ENCODE peak calls at places on chromosomes 5 and 9, in nine cellular contexts. Z is astrocyte; E is cardiac muscle cell; N is SK-N-SH; C is CD8-positive, alpha-beta memory T cell; Y is psoas muscle; M is mammary epithelial cell; F is heart right ventricle; X is small intestine. Q is an unnamed sample.

GRCh38 chr9:136110082-136111061 is 8.3 kb downstream of the TMEM250 start:
- DNase-seq in C (peak), Z (no peak), Y (no peak), M (no peak), N (no peak), X (no peak), E (peak), F (peak), Q (no peak)

GRCh38 chr9:70535546-70536323 is 121.3 kb upstream of the KLF9 start:
- DNase-seq in Z (no peak), N (no peak), M (peak), F (no peak), E (no peak), Y (no peak), C (no peak), X (no peak), Q (no peak)

GRCh38 chr5:13745508-13745907 is 199.0 kb downstream of the DNAH5 start:
- DNase-seq in F (no peak), M (peak), Y (no peak), N (no peak), X (no peak), E (no peak), Z (peak), C (no peak), Q (no peak)

GRCh38 chr9:18822850-18823249 is 210.2 kb downstream of the SAXO1 start:
- DNase-seq in E (no peak), N (no peak), C (no peak), F (no peak), Y (no peak), Z (no peak), M (no peak), X (peak), Q (no peak)

GRCh38 chr5:68415177-68416085 is 199.9 kb downstream of the PIK3R1 start:
- DNase-seq in Y (no peak), N (no peak), C (no peak), F (no peak), E (no peak), M (no peak), X (no peak), Z (no peak), Q (no peak)

GRCh38 chr5:96008987-96009647 is 47.5 kb upstream of the ELL2 start:
- DNase-seq in C (no peak), F (no peak), Z (peak), M (peak), X (no peak), E (no peak), N (no peak), Y (no peak), Q (no peak)

GRCh38 chr9:101571114-101571513 is 23.7 kb downstream of the PPP3R2 start:
- DNase-seq in X (no peak), M (no peak), Z (no peak), C (no peak), F (no peak), N (no peak), Y (no peak), E (no peak), Q (no peak)

GRCh38 chr9:109452761-109453160 is 45.3 kb downstream of the PTPN3 start:
- DNase-seq in X (no peak), M (peak), Z (peak), F (no peak), E (peak), Y (no peak), N (no peak), C (no peak), Q (no peak)

GRCh38 chr5:44002381-44002901 is 386.8 kb downstream of the FGF10 start:
- DNase-seq in X (no peak), Z (no peak), C (no peak), E (no peak), M (no peak), N (no peak), Y (no peak), F (no peak), Q (no peak)

GRCh38 chr5:172777381-172778222 is 6.6 kb upstream of the DUSP1 start:
- DNase-seq in F (peak), X (peak), E (peak), M (peak), Y (peak), Z (peak), C (peak), N (no peak), Q (peak)

GRCh38 chr9:115393976-115394775 is 276.2 kb upstream of the TNC start:
- DNase-seq in Y (no peak), N (no peak), M (peak), C (no peak), F (no peak), E (peak), Z (no peak), X (no peak), Q (no peak)

GRCh38 chr5:96984506-96985192 is 48.8 kb downstream of the LNPEP start:
- DNase-seq in N (no peak), C (no peak), E (peak), X (peak), F (no peak), Y (no peak), M (no peak), Z (no peak), Q (no peak)

GRCh38 chr5:126265917-126266316 is 157.3 kb upstream of the GRAMD2B start:
- DNase-seq in Z (no peak), M (peak), X (no peak), E (no peak), N (no peak), F (no peak), C (no peak), Y (no peak), Q (no peak)

GRCh38 chr9:95027914-95028854 is 289.3 kb downstream of the FANCC start:
- DNase-seq in X (no peak), E (no peak), Y (no peak), F (no peak), M (peak), N (no peak), C (no peak), Z (no peak), Q (no peak)

GRCh38 chr5:135203593-135204036 is 169.6 kb upstream of the PITX1 start:
- DNase-seq in Z (no peak), N (no peak), F (no peak), M (no peak), X (peak), C (no peak), Y (no peak), E (no peak), Q (no peak)

GRCh38 chr5:135493406-135494180 is 41.4 kb upstream of the TIFAB start:
- DNase-seq in C (no peak), M (peak), X (no peak), E (peak), Y (no peak), N (no peak), F (no peak), Z (peak), Q (no peak)

GRCh38 chr9:134059661-134060395 is 8.0 kb downstream of the BRD3 start:
- DNase-seq in F (no peak), X (no peak), C (peak), Z (no peak), N (peak), Y (no peak), M (no peak), E (no peak), Q (no peak)

GRCh38 chr5:3024541-3024940 is 273.1 kb upstream of the IRX2 start:
- DNase-seq in C (no peak), Y (no peak), E (no peak), M (no peak), Z (no peak), F (no peak), X (no peak), N (no peak), Q (no peak)

GRCh38 chr9:2036844-2037243 is 21.7 kb downstream of the SMARCA2 start:
- DNase-seq in E (no peak), Y (no peak), N (no peak), C (no peak), Z (no peak), M (no peak), F (no peak), X (no peak), Q (no peak)

GRCh38 chr9:16832101-16832500 is 38.4 kb downstream of the BNC2 start:
- DNase-seq in Z (no peak), Y (no peak), F (no peak), N (no peak), X (no peak), M (no peak), C (no peak), E (no peak), Q (no peak)

GRCh38 chr5:135135530-135136201 is 101.6 kb upstream of the PITX1 start:
- DNase-seq in F (peak), E (peak), M (peak), C (no peak), Y (peak), Z (peak), N (no peak), X (peak), Q (no peak)

GRCh38 chr5:135228236-135228635 is 170.8 kb downstream of the MACROH2A1 start:
- DNase-seq in Y (no peak), N (no peak), X (no peak), C (peak), Z (no peak), E (no peak), M (no peak), F (no peak), Q (no peak)

GRCh38 chr9:35102465-35102768 is 514 bp downstream of the STOML2 start:
- DNase-seq in Z (no peak), E (peak), M (no peak), Y (no peak), N (no peak), X (no peak), C (no peak), F (no peak), Q (no peak)

GRCh38 chr9:87075537-87075936 is 128.2 kb upstream of the GAS1 start:
- DNase-seq in Y (no peak), X (no peak), Z (no peak), C (no peak), F (no peak), E (no peak), M (no peak), N (no peak), Q (no peak)

GRCh38 chr5:131810510-131811249 is 13.9 kb upstream of the FNIP1 start:
- DNase-seq in C (no peak), E (peak), N (peak), M (no peak), Z (no peak), X (peak), Y (no peak), F (no peak), Q (no peak)

GRCh38 chr5:172743112-172743959 is 27.7 kb downstream of the DUSP1 start:
- DNase-seq in C (no peak), M (no peak), X (no peak), Z (no peak), Y (no peak), E (no peak), F (no peak), N (no peak), Q (no peak)

GRCh38 chr5:76081811-76082783 is 1.1 kb upstream of the SV2C start:
- DNase-seq in X (no peak), Y (no peak), N (peak), F (no peak), C (no peak), Z (no peak), E (no peak), M (no peak), Q (no peak)

GRCh38 chr9:92482336-92482735 is at the start of gene ASPN:
- DNase-seq in M (no peak), X (no peak), Y (no peak), F (no peak), N (no peak), C (no peak), Z (peak), E (peak), Q (no peak)

GRCh38 chr9:92481029-92481633 is 1.2 kb downstream of the ASPN start:
- DNase-seq in C (no peak), F (no peak), Z (peak), Y (no peak), E (no peak), N (no peak), M (peak), X (peak), Q (no peak)

GRCh38 chr9:92476962-92477361 is 5.3 kb downstream of the ASPN start:
- DNase-seq in E (no peak), Z (no peak), N (no peak), X (no peak), Y (no peak), C (no peak), F (no peak), M (no peak), Q (no peak)

GRCh38 chr9:92483896-92484545 is 1.7 kb upstream of the ASPN start:
- DNase-seq in Z (no peak), E (peak), Y (no peak), N (no peak), F (no peak), C (no peak), X (no peak), M (no peak), Q (no peak)

DNA sequence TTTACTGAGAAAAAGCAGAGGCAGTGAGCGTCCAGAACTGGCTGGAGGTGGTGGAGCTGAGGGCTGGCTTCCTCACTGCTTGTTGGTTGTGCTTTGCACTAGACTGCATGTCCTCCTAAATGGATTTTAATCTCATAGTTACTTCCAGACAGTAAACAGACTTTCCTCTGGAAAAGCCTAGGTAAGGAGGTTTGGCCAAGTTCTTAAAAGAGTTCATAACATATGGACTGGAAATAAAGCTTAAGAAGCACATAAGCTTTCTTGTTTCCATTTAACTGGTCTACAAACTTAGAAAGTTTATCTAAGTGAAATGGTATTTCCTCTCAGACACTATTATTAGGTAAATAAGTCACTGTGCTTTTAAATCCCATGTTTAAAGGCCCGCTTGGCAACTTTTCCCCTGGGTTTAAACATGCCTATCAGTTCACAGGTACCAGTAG is 2.0 kb downstream of the ASPN start:
- DNase-seq in M (no peak), X (no peak), E (no peak), C (no peak), Z (peak), F (no peak), N (no peak), Y (no peak), Q (no peak)
- H3K27ac ChIP-seq in M (peak), X (peak), E (peak), C (no peak), Z (peak), F (peak), N (peak), Y (peak), Q (no peak)

GRCh38 chr5:125257057-125257970 is 510.9 kb upstream of the ZNF608 start:
- DNase-seq in E (no peak), X (no peak), N (peak), Y (no peak), Z (peak), M (no peak), F (no peak), C (no peak), Q (no peak)
- H3K27ac ChIP-seq in E (peak), X (no peak), N (no peak), Y (peak), Z (no peak), M (no peak), F (peak), C (no peak), Q (no peak)

GRCh38 chr9:112021742-112022141 is 125.1 kb downstream of the UGCG start:
- DNase-seq in F (no peak), Z (no peak), C (no peak), X (no peak), N (no peak), M (no peak), E (no peak), Y (no peak), Q (no peak)
- H3K27ac ChIP-seq in F (no peak), Z (no peak), C (no peak), X (no peak), N (no peak), M (peak), E (no peak), Y (no peak), Q (no peak)

GRCh38 chr5:58481828-58482227 is 9.4 kb upstream of the GAPT start:
- DNase-seq in M (no peak), Y (no peak), E (no peak), N (no peak), Z (no peak), F (no peak), C (no peak), X (no peak), Q (no peak)

GRCh38 chr5:58484505-58484904 is 6.7 kb upstream of the GAPT start:
- DNase-seq in M (no peak), X (no peak), N (no peak), Z (no peak), Y (no peak), F (no peak), E (no peak), C (no peak), Q (no peak)

GRCh38 chr5:58477760-58478159 is 13.5 kb upstream of the GAPT start:
- DNase-seq in E (peak), Y (no peak), M (no peak), F (no peak), X (no peak), C (no peak), Z (no peak), N (no peak), Q (no peak)

GRCh38 chr5:58481066-58481676 is 10.1 kb upstream of the GAPT start:
- DNase-seq in X (no peak), E (no peak), C (no peak), Y (no peak), F (no peak), Z (no peak), N (no peak), M (no peak), Q (no peak)

GRCh38 chr5:58482536-58482935 is 8.7 kb upstream of the GAPT start:
- DNase-seq in X (no peak), N (no peak), F (no peak), E (no peak), Z (no peak), M (no peak), Y (no peak), C (no peak), Q (no peak)
- H3K27ac ChIP-seq in X (no peak), N (no peak), F (no peak), E (no peak), Z (no peak), M (no peak), Y (no peak), C (no peak), Q (no peak)

DNA sequence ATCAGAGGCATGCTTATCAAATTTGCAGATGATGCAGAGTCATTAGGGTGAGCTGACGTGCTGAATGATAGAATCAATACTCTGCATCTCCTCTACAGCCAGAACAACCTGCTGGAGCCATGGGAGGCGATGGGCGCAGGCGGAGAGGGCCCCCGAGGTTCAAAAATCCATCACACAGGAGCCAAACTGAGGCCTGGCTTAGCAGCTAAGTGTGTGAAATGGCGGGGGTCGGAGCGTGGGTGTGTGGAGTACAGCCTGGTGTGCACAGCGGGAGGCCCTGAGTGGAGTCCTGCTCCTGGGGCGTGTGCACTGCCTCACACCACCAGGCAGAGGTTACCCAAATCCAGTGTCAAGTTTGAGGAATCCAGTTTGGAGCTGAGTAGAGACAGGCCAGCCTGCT is 73.2 kb downstream of the MVB12B start:
- DNase-seq in M (no peak), X (no peak), N (no peak), Y (no peak), C (no peak), Z (no peak), E (no peak), F (no peak), Q (no peak)
- H3K27ac ChIP-seq in M (no peak), X (no peak), N (no peak), Y (no peak), C (no peak), Z (no peak), E (no peak), F (no peak), Q (no peak)

GRCh38 chr9:112755059-112755458 is 4.5 kb downstream of the SNX30 start:
- DNase-seq in N (no peak), F (no peak), C (no peak), E (peak), Y (no peak), M (no peak), X (no peak), Z (no peak), Q (no peak)

GRCh38 chr9:112753725-112754124 is 3.2 kb downstream of the SNX30 start:
- DNase-seq in Y (no peak), X (no peak), Z (peak), F (no peak), E (peak), N (no peak), C (no peak), M (peak), Q (no peak)

GRCh38 chr9:112752334-112753110 is 2.0 kb downstream of the SNX30 start:
- DNase-seq in X (no peak), E (no peak), C (no peak), Y (no peak), F (no peak), N (no peak), M (no peak), Z (no peak), Q (no peak)

GRCh38 chr9:112755675-112756074 is 5.1 kb downstream of the SNX30 start:
- DNase-seq in F (no peak), N (no peak), C (no peak), Y (no peak), M (no peak), X (no peak), E (peak), Z (no peak), Q (no peak)

DNA sequence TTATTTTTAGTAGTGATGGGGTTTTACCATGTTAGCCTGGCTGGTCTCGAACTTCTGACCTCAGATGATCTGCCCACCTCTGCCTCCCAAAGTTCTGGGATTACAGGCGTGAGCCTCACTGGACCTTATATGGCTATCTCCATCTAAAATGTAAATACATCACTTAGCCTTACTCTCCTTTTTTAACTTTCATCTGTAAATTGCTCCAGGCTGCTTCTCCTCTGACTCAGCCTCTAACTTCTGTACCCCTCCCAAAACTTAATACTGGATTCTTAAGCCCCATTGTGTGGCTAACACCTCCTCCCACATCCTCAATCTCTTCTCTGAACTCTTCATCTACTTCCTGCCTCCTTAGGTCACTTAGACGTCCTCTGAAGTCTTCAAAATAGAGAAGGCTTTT is 4.0 kb downstream of the SNX30 start:
- DNase-seq in E (peak), F (no peak), Y (no peak), Z (peak), M (peak), C (peak), X (no peak), N (no peak), Q (peak)
- H3K27ac ChIP-seq in E (no peak), F (no peak), Y (peak), Z (no peak), M (peak), C (no peak), X (no peak), N (peak), Q (no peak)

DNA sequence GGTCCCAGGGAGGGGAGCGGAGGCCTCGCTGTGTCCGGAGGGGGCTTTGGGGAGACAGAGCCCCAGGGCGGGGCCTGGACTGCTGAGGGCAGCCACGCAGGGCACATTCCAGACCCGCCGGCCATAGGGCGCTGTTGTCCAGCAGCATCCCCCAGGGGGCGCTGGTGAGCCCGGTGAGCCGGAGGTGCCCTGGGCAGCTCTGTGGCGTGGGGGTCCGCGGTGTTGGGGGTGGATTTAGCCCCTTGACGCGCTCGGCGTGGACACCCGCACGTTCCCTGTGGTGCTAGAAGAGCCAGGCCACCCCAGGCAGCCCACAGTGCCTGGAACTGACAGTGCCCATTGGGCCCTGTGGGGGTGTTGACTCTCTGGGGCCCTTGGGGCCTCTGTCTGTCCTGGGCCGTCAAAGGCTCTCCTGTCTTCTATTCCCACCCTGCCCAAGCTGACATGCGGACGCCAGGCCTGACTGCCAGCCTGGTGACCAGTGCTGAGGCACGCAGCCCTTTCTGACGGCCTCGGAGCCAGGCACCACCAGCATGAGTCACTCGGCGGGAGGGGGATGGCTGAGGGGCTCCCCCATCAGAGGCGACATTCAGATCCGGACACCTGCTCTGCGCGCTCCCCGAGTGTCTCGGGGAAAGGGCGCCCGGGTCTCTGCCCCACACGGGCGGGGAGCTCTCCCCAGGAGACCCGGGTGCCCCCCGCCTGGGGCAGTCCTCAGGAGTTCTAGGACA is 23.9 kb downstream of the TPPP start:
- DNase-seq in M (no peak), E (peak), F (no peak), Z (peak), C (peak), X (peak), N (peak), Y (peak), Q (no peak)
- H3K27ac ChIP-seq in M (no peak), E (no peak), F (no peak), Z (peak), C (no peak), X (no peak), N (no peak), Y (no peak), Q (no peak)